ENCODE peak calls at places on chromosomes 4 and X, in nine cellular contexts. G, O, Z, Q, K, H, B, X and T are unnamed samples.
A peak's percentile ranks its signal among the peaks of the same experiment; 100 is the strongest.

GRCh38 chr4:76993787-76994641 is 44.5 kb downstream of the SEPTIN11 start:
- DNase-seq in G (no peak), O (no peak), Z (no peak), Q (no peak), K (no peak), H (no peak), B (no peak), X (no peak), T (no peak)

GRCh38 chrX:39805825-39806224 is 291.9 kb downstream of the BCOR start:
- DNase-seq in G (no peak), O (no peak), Z (no peak), Q (no peak), K (no peak), H (no peak), B (no peak), X (no peak), T (no peak)

GRCh38 chrX:11137543-11138139 is 26.5 kb downstream of the HCCS start:
- DNase-seq in G (no peak), O (no peak), Z (no peak), Q (no peak), K (peak; percentile 40), H (no peak), B (no peak), X (no peak), T (peak; percentile 67)

GRCh38 chrX:153708415-153708814 is 15.8 kb downstream of the BCAP31 start:
- DNase-seq in G (peak; percentile 69), O (no peak), Z (peak; percentile 73), Q (peak; percentile 74), K (peak; percentile 76), H (peak; percentile 93), B (peak; percentile 77), X (no peak), T (peak; percentile 83)

GRCh38 chr4:86825511-86825910 is 23.7 kb downstream of the SLC10A6 start:
- DNase-seq in G (no peak), O (no peak), Z (no peak), Q (no peak), K (no peak), H (no peak), B (no peak), X (no peak), T (no peak)

GRCh38 chr4:99403380-99404194 is 31.6 kb downstream of the ADH7 start:
- DNase-seq in G (no peak), O (no peak), Z (no peak), Q (no peak), K (no peak), H (no peak), B (no peak), X (no peak), T (peak; percentile 64)

GRCh38 chrX:31524182-31524581 is 452.3 kb upstream of the FTHL17 start:
- DNase-seq in G (no peak), O (no peak), Z (no peak), Q (no peak), K (no peak), H (no peak), B (no peak), X (no peak), T (peak; percentile 28)

GRCh38 chr4:38424171-38424871 is 239.7 kb upstream of the KLF3 start:
- DNase-seq in G (no peak), O (no peak), Z (peak; percentile 69), Q (peak; percentile 38), K (no peak), H (peak; percentile 70), B (peak; percentile 77), X (no peak), T (no peak)

GRCh38 chr4:3607690-3608514 is 75.7 kb upstream of the LRPAP1 start:
- DNase-seq in G (no peak), O (no peak), Z (no peak), Q (peak; percentile 74), K (no peak), H (peak; percentile 74), B (no peak), X (no peak), T (no peak)

GRCh38 chr4:155085843-155086530 is 122.4 kb upstream of the NPY2R start:
- DNase-seq in G (no peak), O (no peak), Z (no peak), Q (no peak), K (peak; percentile 36), H (no peak), B (no peak), X (no peak), T (peak; percentile 87)

GRCh38 chr4:16508968-16509367 is 282.7 kb upstream of the TAPT1 start:
- DNase-seq in G (no peak), O (no peak), Z (no peak), Q (no peak), K (peak; percentile 18), H (peak; percentile 12), B (no peak), X (no peak), T (peak; percentile 27)

GRCh38 chrX:151973262-151973661 is 1.2 kb downstream of the GABRE start:
- DNase-seq in G (no peak), O (no peak), Z (no peak), Q (no peak), K (no peak), H (no peak), B (no peak), X (no peak), T (no peak)

GRCh38 chr4:40546506-40546905 is 83.2 kb downstream of the RBM47 start:
- DNase-seq in G (no peak), O (no peak), Z (no peak), Q (no peak), K (no peak), H (no peak), B (peak; percentile 75), X (no peak), T (no peak)

GRCh38 chrX:37315511-37316248 is 33.5 kb upstream of the PRRG1 start:
- DNase-seq in G (no peak), O (no peak), Z (no peak), Q (no peak), K (no peak), H (no peak), B (no peak), X (no peak), T (no peak)

GRCh38 chr4:1238676-1239000 is 10.3 kb downstream of the CTBP1 start:
- DNase-seq in G (no peak), O (no peak), Z (no peak), Q (no peak), K (no peak), H (no peak), B (no peak), X (no peak), T (no peak)

GRCh38 chr4:114334808-114335739 is 263.5 kb upstream of the UGT8 start:
- DNase-seq in G (no peak), O (no peak), Z (no peak), Q (no peak), K (no peak), H (no peak), B (no peak), X (no peak), T (no peak)

GRCh38 chr4:10456270-10457254 is 664 bp downstream of the ZNF518B start:
- DNase-seq in G (peak; percentile 26), O (no peak), Z (peak; percentile 53), Q (no peak), K (peak; percentile 41), H (peak; percentile 31), B (peak; percentile 50), X (no peak), T (peak; percentile 63)

GRCh38 chrX:13463608-13464007 is 105.8 kb upstream of the EGFL6 start:
- DNase-seq in G (peak; percentile 65), O (no peak), Z (no peak), Q (no peak), K (peak; percentile 80), H (peak; percentile 60), B (no peak), X (no peak), T (peak; percentile 96)

GRCh38 chrX:10569946-10570345 is 50.4 kb downstream of the MID1 start:
- DNase-seq in G (no peak), O (no peak), Z (no peak), Q (no peak), K (peak; percentile 72), H (no peak), B (no peak), X (no peak), T (no peak)

GRCh38 chr4:10028910-10029309 is 7.6 kb upstream of the SLC2A9 start:
- DNase-seq in G (no peak), O (no peak), Z (no peak), Q (no peak), K (no peak), H (no peak), B (no peak), X (no peak), T (no peak)

GRCh38 chr4:129043523-129043922 is 49.8 kb downstream of the SCLT1 start:
- DNase-seq in G (no peak), O (no peak), Z (no peak), Q (no peak), K (peak; percentile 22), H (no peak), B (no peak), X (no peak), T (peak; percentile 61)
- TF ChIP-seq CTCF in G (no peak), O (no peak), Z (no peak), Q (no peak), K (peak; percentile 46), H (peak; percentile 36), B (no peak), X (no peak), T (peak; percentile 35)

DNA sequence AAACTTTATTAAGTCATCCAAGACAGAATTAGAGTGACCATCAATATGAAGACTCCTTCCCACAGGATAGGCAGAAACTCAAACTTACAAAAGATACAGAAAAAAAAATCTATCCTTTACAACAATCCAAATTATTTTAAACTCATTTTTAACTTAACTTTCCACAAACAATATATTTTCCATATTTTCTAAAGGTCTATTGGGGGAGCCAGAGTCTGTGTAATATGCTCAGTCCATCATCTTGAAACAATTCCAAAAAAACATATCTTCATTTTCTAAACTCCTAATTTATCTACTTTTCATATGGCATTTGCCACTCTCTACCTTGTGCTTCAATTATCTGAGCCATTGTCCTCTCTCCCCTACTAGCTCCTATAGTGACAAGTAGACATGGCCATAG is 378.1 kb downstream of the PDGFC start:
- DNase-seq in G (no peak), O (no peak), Z (no peak), Q (no peak), K (no peak), H (no peak), B (no peak), X (no peak), T (no peak)
- TF ChIP-seq CTCF in G (no peak), O (no peak), Z (no peak), Q (no peak), K (no peak), H (no peak), B (no peak), X (no peak), T (no peak)

DNA sequence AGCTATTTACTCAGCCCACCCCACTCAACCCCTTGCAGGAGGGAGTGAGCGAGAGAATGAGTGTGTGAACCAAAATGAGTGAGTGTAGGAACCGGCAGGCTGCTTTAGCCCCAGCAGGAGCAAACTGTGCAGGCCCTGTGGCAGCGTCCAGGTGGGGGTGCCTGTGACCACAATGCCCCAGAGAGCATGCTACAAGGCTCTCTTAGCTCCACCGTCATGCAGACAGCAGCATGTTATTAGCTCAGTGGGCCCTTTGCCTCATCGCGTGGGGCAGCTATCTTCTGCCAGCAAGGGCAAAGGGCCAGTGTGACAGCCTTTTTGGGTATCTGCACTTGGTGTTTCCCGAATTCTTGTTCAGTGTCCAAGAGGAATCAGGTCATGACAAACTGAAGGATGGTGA is 271.3 kb downstream of the GPM6A start:
- DNase-seq in G (no peak), O (no peak), Z (no peak), Q (peak; percentile 16), K (no peak), H (no peak), B (no peak), X (no peak), T (no peak)
- TF ChIP-seq CTCF in G (no peak), O (no peak), Z (no peak), Q (no peak), K (no peak), H (no peak), B (no peak), X (no peak), T (no peak)

GRCh38 chr4:22485751-22486150 is 30.1 kb downstream of the ADGRA3 start:
- DNase-seq in G (no peak), O (no peak), Z (no peak), Q (no peak), K (peak; percentile 32), H (no peak), B (no peak), X (no peak), T (peak; percentile 76)
- TF ChIP-seq CTCF in G (no peak), O (no peak), Z (no peak), Q (no peak), K (no peak), H (no peak), B (no peak), X (no peak), T (no peak)